ENCODE peak calls at places on chromosomes 11 and 22, in five cellular contexts. K is A549, P is HepG2, X is GM12878, H is K562. F is an unnamed sample.
A peak's percentile ranks its signal among the peaks of the same experiment; 100 is the strongest.

GRCh38 chr22:28019360-28019759 is 100.3 kb upstream of the PITPNB start:
- DNase-seq in K (no peak), P (no peak), H (no peak), X (no peak), F (no peak)

GRCh38 chr11:70746351-70746750 is 348.0 kb downstream of the CTTN start:
- DNase-seq in H (no peak), K (no peak), P (no peak), X (no peak), F (no peak)

GRCh38 chr22:36546092-36546804 is 17.3 kb upstream of the EIF3D start:
- DNase-seq in H (peak; percentile 79), K (peak; percentile 78), X (no peak), P (peak; percentile 48), F (peak; percentile 86)

GRCh38 chr22:17964647-17965046 is 59.7 kb downstream of the MICAL3 start:
- DNase-seq in P (no peak), X (peak; percentile 65), K (no peak), H (no peak), F (no peak)

GRCh38 chr11:125108469-125108868 is 3.0 kb downstream of the TMEM218 start:
- DNase-seq in X (no peak), H (no peak), K (no peak), P (no peak), F (no peak)

GRCh38 chr22:42432020-42432596 is at the start of gene NFAM1:
- DNase-seq in K (no peak), X (no peak), H (no peak), P (no peak), F (no peak)

GRCh38 chr11:134571301-134571700 is 159.3 kb upstream of the B3GAT1 start:
- DNase-seq in K (no peak), P (no peak), X (no peak), H (no peak), F (no peak)

GRCh38 chr11:1152316-1153104 is 5.2 kb upstream of the MUC5AC start:
- DNase-seq in P (peak; percentile 12), X (no peak), K (peak; percentile 88), H (no peak), F (peak; percentile 16)

GRCh38 chr11:75338516-75339218 is 12.8 kb downstream of the ARRB1 start:
- DNase-seq in H (no peak), P (no peak), K (no peak), X (no peak), F (peak; percentile 52)

GRCh38 chr11:92667446-92668165 is 301.8 kb upstream of the MTNR1B start:
- DNase-seq in H (no peak), X (no peak), P (no peak), K (no peak), F (no peak)

DNA sequence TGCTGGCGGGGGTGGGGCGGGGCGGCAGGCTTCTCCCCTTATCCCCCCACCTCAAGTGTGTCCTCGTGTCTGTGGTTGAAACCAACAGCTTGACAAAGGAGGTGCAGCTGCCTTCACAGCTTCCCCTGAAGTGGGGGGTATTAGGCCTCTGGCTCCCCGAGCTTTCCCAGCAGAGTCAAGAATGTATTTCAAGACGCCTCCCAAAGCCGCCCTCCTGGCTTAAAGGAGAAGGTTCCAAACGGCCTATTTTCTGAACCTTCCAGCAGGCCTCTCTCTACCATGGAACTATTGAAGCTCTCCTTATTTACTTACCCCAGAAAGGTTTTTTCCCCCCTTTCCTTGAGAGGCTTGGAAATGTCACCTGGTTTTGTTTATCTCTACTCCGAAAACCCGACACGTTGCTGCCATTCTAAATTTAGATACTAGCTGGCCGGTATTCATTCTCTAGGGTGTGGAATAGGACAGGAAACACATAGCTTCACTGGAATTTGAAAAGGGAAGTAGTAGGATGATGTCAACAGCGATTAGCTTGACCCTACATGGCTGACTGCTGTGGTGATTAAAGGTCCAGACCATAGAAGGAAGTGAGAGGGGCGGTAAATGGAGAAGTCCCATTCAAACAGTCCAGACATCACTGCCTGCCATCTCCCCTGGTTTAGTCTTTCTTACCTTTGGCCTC is 663 bp upstream of the PICALM start:
- DNase-seq in P (peak; percentile 76), K (peak; percentile 86), H (peak; percentile 18), X (peak; percentile 62), F (peak; percentile 22)
- TF ChIP-seq EP300 in P (no peak), K (no peak), H (peak; percentile 76), X (peak; percentile 67), F (peak; percentile 83)

GRCh38 chr11:62732830-62733229 is 4.5 kb downstream of the TTC9C start:
- DNase-seq in K (peak; percentile 56), P (peak; percentile 43), H (no peak), X (no peak), F (no peak)
- TF ChIP-seq REST in K (no peak), P (no peak), H (no peak), X (no peak), F (no peak)

DNA sequence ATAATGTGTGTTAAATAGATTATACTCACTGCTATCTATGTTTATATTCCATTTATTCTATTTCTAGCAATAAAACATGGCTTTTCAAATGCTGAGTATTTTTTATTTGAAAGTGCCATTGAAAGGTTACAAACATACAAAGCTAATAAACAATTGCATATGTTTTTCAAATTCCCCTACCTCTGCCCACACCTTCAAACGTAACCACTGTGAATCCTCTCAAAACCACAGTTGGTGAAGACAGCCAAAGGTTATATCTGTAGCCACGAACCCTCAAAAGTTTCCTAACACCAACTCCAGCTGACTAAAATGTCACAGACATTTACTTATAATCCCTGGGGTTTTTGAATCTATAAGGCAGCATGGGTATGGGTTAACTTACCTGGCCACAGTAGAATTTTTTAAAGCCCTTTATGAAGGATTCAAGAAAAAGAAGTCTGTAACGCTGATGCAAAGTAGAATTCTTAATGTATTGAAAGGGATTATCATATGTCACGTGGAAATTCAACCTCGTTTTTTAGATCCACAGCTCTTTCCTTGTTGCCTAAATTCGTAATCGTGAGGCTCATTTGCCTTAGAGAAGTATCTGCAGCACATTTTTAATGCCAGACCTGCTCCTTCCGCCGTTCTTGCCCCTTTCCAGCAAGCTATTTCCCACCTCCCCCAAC is 122.5 kb upstream of the ZC3H12C start:
- DNase-seq in X (peak; percentile 85), P (no peak), K (no peak), H (no peak), F (no peak)
- TF ChIP-seq EP300 in X (peak; percentile 98), P (no peak), K (no peak), H (no peak), F (no peak)

DNA sequence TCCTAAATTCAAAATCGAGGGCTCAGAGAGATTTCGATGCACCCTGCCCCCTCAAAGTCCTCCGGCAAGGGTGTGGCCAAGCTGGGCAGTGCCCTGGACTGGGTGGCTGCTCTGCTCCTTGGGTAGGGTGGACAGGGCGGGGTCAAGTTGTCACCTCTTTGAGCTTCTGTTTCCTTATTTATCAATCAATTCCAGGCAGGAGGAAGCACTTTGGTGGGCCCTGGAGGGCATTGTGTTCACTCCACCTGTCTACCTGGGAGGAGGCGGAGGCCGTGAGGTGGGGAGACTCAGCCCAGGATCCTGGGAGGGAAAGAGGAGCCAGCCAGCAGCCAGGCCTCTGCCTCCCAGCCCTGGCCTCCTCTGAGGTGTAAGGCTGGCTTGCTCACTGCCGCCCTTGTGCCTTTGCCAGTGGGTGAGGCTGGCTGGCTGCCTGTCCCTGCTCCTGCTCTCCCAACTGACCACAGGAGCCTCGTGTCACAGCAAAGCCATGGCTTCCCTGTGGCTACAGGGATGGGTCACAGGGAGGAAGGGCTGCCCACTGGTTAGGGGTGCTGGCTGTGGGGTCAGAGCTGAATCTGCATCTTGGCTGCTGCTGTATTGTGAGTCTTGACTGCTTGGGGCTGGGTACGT is 25.5 kb upstream of the SHISAL1 start:
- DNase-seq in H (no peak), P (no peak), K (no peak), X (no peak), F (no peak)
- TF ChIP-seq REST in H (no peak), P (no peak), K (no peak), X (no peak), F (no peak)

DNA sequence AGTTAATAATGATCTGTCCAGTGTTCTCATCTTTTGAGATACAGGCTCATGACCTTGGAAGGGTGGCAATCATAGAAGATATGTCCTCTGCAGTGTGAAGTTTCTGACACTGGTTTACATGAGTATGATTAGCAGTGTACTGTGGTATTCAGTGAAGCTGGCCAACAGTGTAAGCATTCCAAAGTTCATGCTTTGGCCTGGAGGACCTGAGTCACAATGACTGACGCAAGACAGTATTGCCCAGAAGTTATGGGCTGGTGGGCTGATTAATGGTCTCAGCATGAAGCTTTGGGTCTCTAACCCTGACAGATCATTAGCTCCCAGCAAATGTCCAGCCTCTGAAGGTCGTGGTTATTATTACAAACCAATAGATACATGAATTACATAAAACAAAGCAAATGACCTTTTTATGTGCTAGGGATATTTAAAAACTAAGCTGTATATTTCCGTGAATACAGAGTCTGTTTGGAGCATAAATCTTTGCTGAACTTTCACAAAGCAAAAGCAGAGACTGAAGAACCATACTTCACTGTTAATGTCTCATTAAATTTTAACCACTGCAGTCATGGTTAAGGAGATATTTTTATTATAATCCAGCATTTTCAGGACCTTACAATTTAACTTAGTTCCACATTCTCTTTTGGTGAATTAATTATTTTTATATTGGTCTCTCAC is 28.3 kb upstream of the USP47 start:
- DNase-seq in P (peak; percentile 94), K (peak; percentile 87), H (no peak), X (no peak), F (no peak)
- TF ChIP-seq EP300 in P (no peak), K (no peak), H (no peak), X (no peak), F (no peak)

DNA sequence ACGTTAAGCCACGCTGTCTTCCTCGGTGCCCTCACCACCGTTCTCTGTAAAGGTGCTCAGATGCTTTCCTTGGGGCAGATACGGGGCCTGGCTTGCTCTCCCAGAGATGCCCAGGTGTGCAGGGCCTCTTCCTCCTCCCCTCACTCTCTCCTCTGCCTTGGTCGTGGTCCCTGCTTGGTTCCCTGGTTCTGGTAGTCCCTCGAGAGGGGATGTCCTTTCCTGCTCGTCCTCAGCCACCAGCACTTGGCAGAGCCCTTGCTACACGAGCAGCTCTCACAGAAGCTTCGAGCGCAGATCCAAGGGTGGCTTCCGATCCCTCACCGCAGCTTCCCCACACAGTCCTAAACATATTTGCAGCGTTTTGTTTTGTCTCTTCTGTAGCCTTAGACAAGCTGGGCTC is 298.8 kb downstream of the TBC1D22A start:
- DNase-seq in K (no peak), X (no peak), H (no peak), P (no peak), F (no peak)
- TF ChIP-seq REST in K (no peak), X (no peak), H (no peak), P (no peak), F (no peak)

F was measured in SK-N-SH.